ENCODE peak calls at places on chromosome 21, in nine cellular contexts. C is ovary, O is heart left ventricle, W is lower lobe of right lung, X is uterus, Q is hepatocyte, Z is PC-3, A is left ventricle myocardium inferior, R is astrocyte. N is an unnamed sample.
A peak's percentile ranks its signal among the peaks of the same experiment; 100 is the strongest.

GRCh38 chr21:33794586-33794985 is 121.0 kb downstream of the ATP5PO start:
- DNase-seq in C (no peak), O (no peak), W (no peak), X (no peak), Q (no peak), Z (no peak), A (no peak), R (no peak), N (no peak)

GRCh38 chr21:35026153-35026499 is 23.0 kb downstream of the RUNX1 start:
- DNase-seq in C (no peak), O (no peak), W (no peak), X (no peak), Q (no peak), Z (no peak), A (no peak), R (peak; percentile 68), N (no peak)

GRCh38 chr21:44566403-44566802 is 7.1 kb upstream of the KRTAP10-4 start:
- DNase-seq in C (no peak), O (no peak), W (no peak), X (no peak), Q (no peak), Z (no peak), A (no peak), R (no peak), N (no peak)

GRCh38 chr21:35428041-35428400 is 378.9 kb upstream of the RUNX1 start:
- DNase-seq in C (no peak), O (no peak), W (no peak), X (no peak), Q (no peak), Z (no peak), A (no peak), R (no peak), N (no peak)

GRCh38 chr21:45130324-45130774 is 56.0 kb downstream of the ADARB1 start:
- DNase-seq in C (peak; percentile 61), O (no peak), W (no peak), X (peak; percentile 65), Q (peak; percentile 43), Z (peak; percentile 86), A (no peak), R (peak; percentile 64), N (peak; percentile 55)

GRCh38 chr21:26389971-26390641 is 183.0 kb downstream of the CYYR1 start:
- DNase-seq in C (no peak), O (no peak), W (no peak), X (no peak), Q (no peak), Z (peak; percentile 96), A (no peak), R (peak; percentile 66), N (peak; percentile 53)

GRCh38 chr21:42403611-42404231 is at the start of gene UBASH3A:
- DNase-seq in C (no peak), O (peak; percentile 60), W (no peak), X (no peak), Q (no peak), Z (peak; percentile 19), A (no peak), R (no peak), N (no peak)

GRCh38 chr21:44658913-44659595 is 1.3 kb downstream of the KRTAP12-3 start:
- DNase-seq in C (no peak), O (no peak), W (no peak), X (no peak), Q (no peak), Z (no peak), A (no peak), R (no peak), N (no peak)

GRCh38 chr21:42973309-42973990 is 912 bp upstream of the PKNOX1 start:
- DNase-seq in C (peak; percentile 55), O (no peak), W (peak; percentile 55), X (peak; percentile 24), Q (no peak), Z (no peak), A (no peak), R (no peak), N (no peak)

GRCh38 chr21:21057349-21058062 is 59.3 kb downstream of the NCAM2 start:
- DNase-seq in C (no peak), O (no peak), W (no peak), X (no peak), Q (no peak), Z (no peak), A (no peak), R (no peak), N (no peak)

GRCh38 chr21:17416139-17416538 is 96.7 kb upstream of the CXADR start:
- DNase-seq in C (no peak), O (no peak), W (no peak), X (peak; percentile 73), Q (no peak), Z (no peak), A (no peak), R (peak; percentile 56), N (peak; percentile 23)

DNA sequence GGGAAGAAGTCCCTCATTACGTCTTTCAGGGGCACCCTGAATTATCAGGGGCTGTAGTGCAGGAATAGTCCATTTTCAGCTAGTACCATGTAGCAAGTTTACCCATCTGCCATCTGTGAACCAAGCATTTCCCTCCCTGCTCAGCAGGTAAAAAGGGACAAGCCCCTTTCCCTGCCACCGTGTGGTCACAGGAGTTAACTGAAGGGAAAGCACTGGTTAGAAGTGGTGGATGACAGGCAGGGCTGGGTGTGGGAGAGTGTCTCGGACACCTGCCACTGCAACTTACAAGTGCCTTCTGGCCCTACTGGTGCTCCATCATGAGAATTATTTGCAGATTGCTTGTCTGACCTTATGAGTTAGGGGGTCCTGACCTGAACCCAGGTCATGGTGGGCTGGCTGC is 32.0 kb upstream of the IGSF5 start:
- DNase-seq in C (no peak), O (no peak), W (no peak), X (no peak), Q (no peak), Z (peak; percentile 38), A (no peak), R (no peak), N (no peak)
- TF ChIP-seq CTCF in C (no peak), O (peak; percentile 3), W (no peak), X (no peak), Q (peak; percentile 17), Z (peak; percentile 36), A (no peak), R (no peak), N (no peak)

DNA sequence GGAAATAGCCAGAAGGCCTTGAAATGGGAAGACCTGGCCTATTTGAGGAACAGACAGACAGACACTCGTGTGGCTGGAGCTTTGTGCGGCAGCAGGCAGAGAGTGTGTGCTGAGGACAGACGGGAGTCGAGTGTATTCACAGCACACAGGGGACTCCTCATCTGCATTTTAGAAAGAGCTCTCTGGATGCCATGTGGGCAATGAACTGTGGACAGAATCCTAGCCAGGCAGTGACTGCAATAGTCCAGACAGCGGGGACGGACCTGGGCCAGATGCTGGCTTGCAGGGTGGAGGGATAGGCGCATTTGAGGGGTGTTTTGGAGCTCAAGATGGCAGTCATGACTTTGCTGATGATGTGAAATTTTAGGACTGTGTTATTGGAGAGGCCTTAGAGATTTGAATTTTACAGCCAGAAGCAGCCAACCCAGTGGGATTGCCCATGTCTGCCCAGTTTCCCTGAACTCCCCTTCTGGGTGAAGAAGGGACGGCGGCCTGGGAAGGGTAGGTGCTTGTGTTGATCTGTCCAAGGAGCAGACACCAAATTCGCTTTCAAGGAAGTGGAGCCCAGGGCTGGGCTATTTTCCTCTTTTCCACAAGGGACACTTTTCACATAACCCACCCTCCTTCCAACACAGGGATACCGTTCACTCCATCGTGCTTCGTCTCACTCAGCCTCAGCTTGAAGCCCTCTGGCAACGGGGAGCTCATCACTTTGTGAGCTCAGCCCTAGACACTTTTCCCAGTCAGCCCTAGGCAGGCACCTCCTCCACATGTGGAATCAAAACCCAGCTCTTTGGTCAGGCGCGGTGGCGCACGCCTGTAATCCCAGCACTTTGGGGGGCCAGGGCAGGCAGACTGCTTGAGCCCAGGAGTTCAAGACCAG is 43.8 kb downstream of the CHAF1B start:
- DNase-seq in C (no peak), O (no peak), W (no peak), X (no peak), Q (no peak), Z (peak; percentile 19), A (no peak), R (peak; percentile 53), N (no peak)
- H3K27ac ChIP-seq in C (peak overlapping the region; percentile 69), O (peak overlapping the region; percentile 69), W (peak overlapping the region; percentile 79), X (peak overlapping the region; percentile 77), Q (peak overlapping the region; percentile 83), Z (peak overlapping the region; percentile 97), A (peak overlapping the region; percentile 79), R (peak overlapping the region; percentile 99), N (peak overlapping the region; percentile 99)

DNA sequence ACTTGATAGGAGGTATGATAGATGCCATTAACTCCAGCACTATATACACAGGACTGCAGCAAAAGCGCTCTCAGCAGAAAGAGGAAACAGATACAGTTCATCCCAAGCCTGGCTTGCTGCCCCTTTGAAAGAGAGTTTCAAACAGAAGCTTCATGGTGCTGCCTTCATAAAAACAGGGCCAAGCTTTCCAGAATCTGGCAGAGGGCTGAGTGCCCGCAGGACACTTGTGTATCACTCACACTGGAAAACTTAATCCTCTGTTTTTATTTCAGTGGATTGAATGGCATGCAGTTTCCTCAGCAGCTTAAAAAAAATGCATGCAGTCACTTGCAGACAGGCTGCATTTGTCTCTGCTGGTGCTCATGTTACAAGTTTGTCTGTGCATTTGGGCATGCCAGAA is 40.4 kb downstream of the KCNJ15 start:
- DNase-seq in C (no peak), O (no peak), W (no peak), X (no peak), Q (peak; percentile 43), Z (no peak), A (no peak), R (peak; percentile 87), N (peak; percentile 34)
- H3K4me3 ChIP-seq in C (no peak overlapping the region), O (no peak overlapping the region), W (no peak overlapping the region), X (no peak overlapping the region), Q (no peak overlapping the region), Z (no peak overlapping the region), A (no peak overlapping the region), R (no peak overlapping the region), N (no peak overlapping the region)

DNA sequence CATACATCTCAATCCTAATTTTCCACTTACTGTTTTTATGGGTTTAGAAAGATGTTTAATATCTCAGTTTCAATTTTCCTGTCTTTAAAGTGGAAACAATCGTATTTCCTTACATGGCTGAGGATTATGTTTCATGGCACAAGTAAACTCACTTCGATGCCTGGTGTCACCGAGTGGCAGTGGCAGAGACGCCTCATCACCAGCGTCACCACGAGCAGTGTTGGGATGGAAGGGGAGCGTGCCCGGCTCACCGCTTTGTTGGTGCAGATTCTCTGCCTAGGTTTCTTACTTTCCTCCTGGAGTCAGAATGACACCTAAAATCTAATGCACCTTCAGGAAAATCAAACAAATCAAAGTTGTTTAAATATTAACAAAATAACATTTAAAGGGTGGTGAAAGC is 48.2 kb upstream of the DIP2A start:
- DNase-seq in C (no peak), O (no peak), W (peak; percentile 13), X (no peak), Q (no peak), Z (no peak), A (no peak), R (no peak), N (no peak)
- TF ChIP-seq CTCF in C (no peak), O (no peak), W (no peak), X (no peak), Q (no peak), Z (no peak), A (no peak), R (no peak), N (no peak)

GRCh38 chr21:28332796-28333195 is 659.9 kb downstream of the LTN1 start:
- DNase-seq in C (no peak), O (no peak), W (no peak), X (no peak), Q (no peak), Z (no peak), A (no peak), R (no peak), N (no peak)
- H3K27ac ChIP-seq in C (no peak overlapping the region), O (no peak overlapping the region), W (no peak overlapping the region), X (peak overlapping the region; percentile 60), Q (peak overlapping the region; percentile 4), Z (no peak overlapping the region), A (no peak overlapping the region), R (no peak overlapping the region), N (no peak overlapping the region)